ENCODE peak calls at places on chromosomes 1 and 21, in five cellular contexts. E is dorsolateral prefrontal cortex, Q is osteocyte, W is fibroblast of lung, H is brain microvascular endothelial cell. A is an unnamed sample.

GRCh38 chr21:39867198-39867650 is at the start of gene PCP4:
- DNase-seq in H (peak), W (peak), Q (no peak), E (peak), A (peak)

GRCh38 chr1:85091647-85092295 is 43.5 kb upstream of the MCOLN3 start:
- DNase-seq in Q (no peak), H (no peak), W (no peak), E (no peak), A (no peak)

GRCh38 chr1:152398812-152399698 is 15.0 kb downstream of the CRNN start:
- DNase-seq in E (no peak), Q (no peak), W (peak), H (no peak), A (no peak)

GRCh38 chr1:64766385-64766784 is 21.5 kb downstream of the RAVER2 start:
- DNase-seq in E (no peak), H (no peak), Q (no peak), W (no peak), A (no peak)

GRCh38 chr21:33971492-33972013 is 55.9 kb upstream of the ATP5PO start:
- DNase-seq in Q (peak), E (no peak), W (peak), H (peak), A (no peak)

GRCh38 chr1:11982010-11982392 is 1.8 kb downstream of the MFN2 start:
- DNase-seq in E (no peak), H (peak), Q (no peak), W (no peak), A (no peak)

GRCh38 chr1:173478099-173478555 is 992 bp downstream of the PRDX6 start:
- DNase-seq in E (no peak), W (peak), Q (no peak), H (peak), A (no peak)

GRCh38 chr21:20004353-20004752 is 993.9 kb upstream of the NCAM2 start:
- DNase-seq in W (no peak), Q (no peak), H (no peak), E (no peak), A (no peak)

GRCh38 chr1:1348420-1349255 is 580 bp downstream of the DVL1 start:
- DNase-seq in W (peak), H (peak), Q (no peak), E (no peak), A (no peak)

GRCh38 chr1:93042134-93042821 is 36.8 kb upstream of the MTF2 start:
- DNase-seq in W (no peak), E (no peak), H (no peak), Q (no peak), A (no peak)

GRCh38 chr1:156281281-156282142 is 1.1 kb downstream of the SMG5 start:
- DNase-seq in E (no peak), Q (no peak), W (peak), H (peak), A (no peak)
- TF ChIP-seq CTCF in E (no peak), Q (no peak), W (no peak), H (peak), A (no peak)

GRCh38 chr21:23398726-23399125 is 2208.6 kb downstream of the MRPL39 start:
- DNase-seq in W (no peak), E (no peak), Q (no peak), H (no peak), A (no peak)

GRCh38 chr21:23402929-23403520 is 2204.3 kb downstream of the MRPL39 start:
- DNase-seq in Q (no peak), E (no peak), W (no peak), H (no peak), A (no peak)

DNA sequence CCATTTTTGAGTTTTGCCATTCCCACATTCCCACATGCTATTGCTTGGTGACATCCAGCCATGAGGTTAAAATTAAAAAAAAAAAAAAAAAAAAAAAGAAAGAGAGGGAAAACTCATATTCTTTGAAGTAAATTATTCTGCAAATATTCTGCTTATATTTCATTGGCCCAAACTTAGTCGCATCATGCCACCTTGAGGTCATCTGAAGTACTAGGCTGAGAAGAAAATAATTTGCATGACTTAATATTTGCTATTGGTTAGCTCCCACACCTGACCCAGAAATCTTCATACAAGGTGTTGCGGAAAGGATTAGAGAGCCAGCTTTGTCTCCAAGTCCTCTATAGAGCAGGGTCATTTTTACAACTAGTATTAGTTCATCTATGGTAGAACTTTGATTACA is 2206.0 kb downstream of the MRPL39 start:
- DNase-seq in Q (no peak), W (no peak), E (no peak), H (no peak), A (no peak)
- TF ChIP-seq CTCF in Q (peak), W (no peak), E (no peak), H (no peak), A (peak)

GRCh38 chr1:67777532-67777931 is 55.7 kb downstream of the GNG12 start:
- DNase-seq in H (no peak), Q (no peak), W (no peak), E (no peak), A (no peak)
- TF ChIP-seq CTCF in H (no peak), Q (no peak), W (no peak), E (no peak), A (no peak)

GRCh38 chr21:37574316-37574715 is 207.7 kb downstream of the DYRK1A start:
- DNase-seq in W (no peak), H (no peak), E (no peak), Q (no peak), A (no peak)

GRCh38 chr21:37578471-37579126 is 212.0 kb downstream of the DYRK1A start:
- DNase-seq in Q (no peak), W (no peak), H (no peak), E (no peak), A (no peak)

GRCh38 chr21:37575536-37576083 is 209.0 kb downstream of the DYRK1A start:
- DNase-seq in Q (no peak), W (no peak), H (no peak), E (no peak), A (no peak)

GRCh38 chr21:37571442-37571841 is 204.9 kb downstream of the DYRK1A start:
- DNase-seq in E (no peak), W (no peak), H (no peak), Q (no peak), A (no peak)

GRCh38 chr21:37574751-37575150 is 208.2 kb downstream of the DYRK1A start:
- DNase-seq in H (no peak), E (no peak), W (no peak), Q (no peak), A (no peak)
- TF ChIP-seq CTCF in H (no peak), E (no peak), W (no peak), Q (no peak), A (no peak)

DNA sequence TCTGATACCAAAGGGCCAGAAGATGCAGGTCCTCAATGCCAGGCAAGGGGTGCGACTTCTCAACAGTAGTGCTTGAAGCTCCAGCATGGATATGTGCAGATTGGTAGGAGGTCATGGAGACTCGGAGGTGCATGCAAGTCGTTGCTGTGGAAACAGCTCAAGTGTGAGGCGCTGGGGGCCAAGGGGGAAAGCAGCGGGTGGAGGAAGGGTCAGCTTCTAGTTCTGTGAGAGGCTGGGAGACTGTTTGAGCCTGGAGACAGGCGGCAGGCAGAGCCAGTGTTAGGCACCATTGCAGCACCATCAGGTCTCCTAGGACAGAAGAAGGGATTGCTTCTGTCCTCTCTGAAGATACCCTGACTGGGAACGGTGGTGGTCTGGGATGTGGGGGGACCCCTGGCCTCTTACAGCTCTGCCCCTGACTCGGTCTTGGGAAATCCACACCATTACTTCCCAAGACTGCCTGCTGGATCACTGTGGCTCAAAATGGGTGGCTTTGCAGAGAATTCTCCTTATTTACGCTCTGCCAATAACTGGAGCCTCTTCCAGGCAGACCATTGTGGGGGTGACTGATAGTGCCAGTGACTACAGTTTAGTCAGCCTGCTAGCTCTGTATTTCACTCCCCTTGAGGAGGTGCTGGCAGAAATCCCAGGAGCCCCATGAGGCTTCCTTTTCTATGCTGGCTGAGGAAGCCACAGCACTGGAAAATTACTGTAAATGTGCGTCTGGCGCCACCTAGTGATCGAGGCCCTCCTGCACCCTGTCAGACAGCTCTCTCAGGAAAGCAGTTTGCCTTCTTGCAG is 46.3 kb upstream of the VANGL1 start:
- DNase-seq in W (peak), H (peak), Q (peak), E (peak), A (peak)
- TF ChIP-seq CTCF in W (peak), H (peak), Q (peak), E (peak), A (peak)

GRCh38 chr1:4068076-4068475 is 168.0 kb upstream of the C1orf174 start:
- DNase-seq in W (no peak), Q (no peak), E (no peak), H (no peak), A (no peak)
- TF ChIP-seq CTCF in W (no peak), Q (no peak), E (no peak), H (no peak), A (no peak)